ENCODE peak calls at places on chromosomes 6 and 20, in four cellular contexts. One of them, this sample, is unnamed.

GRCh38 chr6:70222350-70222749 is 80.5 kb downstream of the COL9A1 start:
- DNase-seq in putamen: no peak
- DNase-seq in NCI-H1092 treated with DMSO at 0.1 percent for 48 hours: no peak
- DNase-seq in dorsolateral prefrontal cortex: no peak
- DNase-seq in this sample: no peak

GRCh38 chr6:731924-732323 is 39.0 kb upstream of the EXOC2 start:
- DNase-seq in putamen: no peak
- DNase-seq in NCI-H1092 treated with DMSO at 0.1 percent for 48 hours: no peak
- DNase-seq in dorsolateral prefrontal cortex: no peak
- DNase-seq in this sample: no peak

GRCh38 chr6:108117427-108118358 is 43.2 kb upstream of the OSTM1 start:
- DNase-seq in putamen: no peak
- DNase-seq in NCI-H1092 treated with DMSO at 0.1 percent for 48 hours: peak; percentile 1
- DNase-seq in dorsolateral prefrontal cortex: no peak
- DNase-seq in this sample: no peak

GRCh38 chr20:43533060-43533459 is 25.6 kb downstream of the L3MBTL1 start:
- DNase-seq in putamen: no peak
- DNase-seq in NCI-H1092 treated with DMSO at 0.1 percent for 48 hours: no peak
- DNase-seq in dorsolateral prefrontal cortex: no peak
- DNase-seq in this sample: peak; percentile 22

GRCh38 chr6:2857580-2858337 is 16.1 kb upstream of the SERPINB1 start:
- DNase-seq in putamen: no peak
- DNase-seq in NCI-H1092 treated with DMSO at 0.1 percent for 48 hours: no peak
- DNase-seq in dorsolateral prefrontal cortex: no peak
- DNase-seq in this sample: no peak

GRCh38 chr6:145138469-145139185 is 596.7 kb downstream of the EPM2A start:
- DNase-seq in putamen: no peak
- DNase-seq in NCI-H1092 treated with DMSO at 0.1 percent for 48 hours: no peak
- DNase-seq in dorsolateral prefrontal cortex: no peak
- DNase-seq in this sample: no peak

GRCh38 chr6:112331306-112331705 is 15.8 kb upstream of the RFPL4B start:
- DNase-seq in putamen: no peak
- DNase-seq in NCI-H1092 treated with DMSO at 0.1 percent for 48 hours: no peak
- DNase-seq in dorsolateral prefrontal cortex: no peak
- DNase-seq in this sample: peak; percentile 26

GRCh38 chr6:138155443-138155842 is 6.3 kb upstream of the ARFGEF3 start:
- DNase-seq in putamen: no peak
- DNase-seq in NCI-H1092 treated with DMSO at 0.1 percent for 48 hours: no peak
- DNase-seq in dorsolateral prefrontal cortex: no peak
- DNase-seq in this sample: no peak

GRCh38 chr6:225121-225721 is 67.1 kb upstream of the DUSP22 start:
- DNase-seq in putamen: no peak
- DNase-seq in NCI-H1092 treated with DMSO at 0.1 percent for 48 hours: no peak
- DNase-seq in dorsolateral prefrontal cortex: no peak
- DNase-seq in this sample: no peak

GRCh38 chr20:20206788-20207187 is 154.5 kb downstream of the CFAP61 start:
- DNase-seq in putamen: no peak
- DNase-seq in NCI-H1092 treated with DMSO at 0.1 percent for 48 hours: no peak
- DNase-seq in dorsolateral prefrontal cortex: no peak
- DNase-seq in this sample: no peak

GRCh38 chr6:87407531-87407895 is 259 bp upstream of the CFAP206 start:
- DNase-seq in putamen: peak; percentile 51
- DNase-seq in NCI-H1092 treated with DMSO at 0.1 percent for 48 hours: peak; percentile 56
- DNase-seq in dorsolateral prefrontal cortex: peak; percentile 42
- DNase-seq in this sample: peak; percentile 31